ENCODE peak calls at places on chromosomes 2 and 18, in four cellular contexts. One of them, this sample, is unnamed.

GRCh38 chr18:68778280-68778875 is 19.5 kb upstream of the CCDC102B start:
- DNase-seq in endodermal cell: no peak
- DNase-seq in fibroblast of mammary gland: no peak
- DNase-seq in body of pancreas: no peak
- DNase-seq in this sample: no peak

GRCh38 chr2:120203341-120204021 is 19.7 kb downstream of the TMEM185B start:
- DNase-seq in fibroblast of mammary gland: no peak
- DNase-seq in body of pancreas: no peak
- DNase-seq in endodermal cell: peak
- DNase-seq in this sample: no peak

GRCh38 chr18:21300616-21301200 is 58.7 kb downstream of the GREB1L start:
- DNase-seq in endodermal cell: no peak
- DNase-seq in body of pancreas: no peak
- DNase-seq in fibroblast of mammary gland: no peak
- DNase-seq in this sample: no peak

GRCh38 chr2:239265681-239266435 is 135.0 kb downstream of the HDAC4 start:
- DNase-seq in fibroblast of mammary gland: no peak
- DNase-seq in body of pancreas: no peak
- DNase-seq in endodermal cell: no peak
- DNase-seq in this sample: no peak

GRCh38 chr2:219001577-219002394 is 8.6 kb upstream of the CRYBA2 start:
- DNase-seq in fibroblast of mammary gland: no peak
- DNase-seq in body of pancreas: peak
- DNase-seq in endodermal cell: peak
- DNase-seq in this sample: no peak

GRCh38 chr2:37829202-37829601 is 95.9 kb upstream of the RMDN2 start:
- DNase-seq in fibroblast of mammary gland: peak
- DNase-seq in body of pancreas: no peak
- DNase-seq in endodermal cell: no peak
- DNase-seq in this sample: peak

GRCh38 chr18:8988262-8988871 is 114.1 kb upstream of the NDUFV2 start:
- DNase-seq in endodermal cell: peak
- DNase-seq in body of pancreas: peak
- DNase-seq in fibroblast of mammary gland: peak
- DNase-seq in this sample: peak

GRCh38 chr2:237714690-237715458 is 83.7 kb upstream of the RBM44 start:
- DNase-seq in endodermal cell: no peak
- DNase-seq in fibroblast of mammary gland: no peak
- DNase-seq in body of pancreas: no peak
- DNase-seq in this sample: peak

GRCh38 chr2:96470636-96471035 is 34.5 kb downstream of the NEURL3 start:
- DNase-seq in fibroblast of mammary gland: peak
- DNase-seq in endodermal cell: peak
- DNase-seq in body of pancreas: peak
- DNase-seq in this sample: no peak

GRCh38 chr2:45354776-45355175 is 256.3 kb downstream of the SRBD1 start:
- DNase-seq in endodermal cell: no peak
- DNase-seq in body of pancreas: no peak
- DNase-seq in fibroblast of mammary gland: no peak
- DNase-seq in this sample: no peak

GRCh38 chr2:227436436-227436835 is 35.5 kb upstream of the AGFG1 start:
- DNase-seq in endodermal cell: no peak
- DNase-seq in body of pancreas: no peak
- DNase-seq in fibroblast of mammary gland: no peak
- DNase-seq in this sample: no peak

GRCh38 chr18:31203086-31203793 is 40.6 kb upstream of the DSC1 start:
- DNase-seq in body of pancreas: peak
- DNase-seq in fibroblast of mammary gland: no peak
- DNase-seq in endodermal cell: no peak
- DNase-seq in this sample: no peak

GRCh38 chr2:203603451-203604389 is 68.6 kb upstream of the RAPH1 start:
- DNase-seq in fibroblast of mammary gland: peak
- DNase-seq in body of pancreas: no peak
- DNase-seq in endodermal cell: no peak
- DNase-seq in this sample: no peak

DNA sequence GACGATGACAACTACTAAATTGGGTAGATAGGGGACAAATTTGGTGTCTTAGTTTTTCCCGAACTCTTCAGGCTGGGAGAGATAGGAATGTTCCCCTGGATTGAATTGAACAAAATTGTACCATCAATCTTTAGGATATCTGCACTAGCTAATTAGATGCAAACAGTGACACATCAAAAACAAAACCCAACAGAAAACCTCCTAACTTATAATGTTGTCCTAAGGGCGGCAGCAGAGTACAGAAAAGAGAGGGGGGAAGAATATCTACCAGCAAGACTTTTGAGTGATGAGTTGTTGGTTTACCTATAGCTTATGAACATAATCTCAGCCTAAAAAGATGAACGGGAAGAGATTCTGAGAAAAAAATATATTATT is 342.9 kb downstream of the INSIG2 start:
- DNase-seq in body of pancreas: no peak
- DNase-seq in fibroblast of mammary gland: no peak
- DNase-seq in endodermal cell: no peak
- DNase-seq in this sample: no peak
- TF ChIP-seq CTCF in body of pancreas: no peak
- TF ChIP-seq CTCF in fibroblast of mammary gland: peak
- TF ChIP-seq CTCF in endodermal cell: peak
- TF ChIP-seq CTCF in this sample: peak

GRCh38 chr2:32930436-32930835 is 16.3 kb upstream of the LTBP1 start:
- DNase-seq in body of pancreas: no peak
- DNase-seq in fibroblast of mammary gland: no peak
- DNase-seq in endodermal cell: no peak
- DNase-seq in this sample: no peak

GRCh38 chr2:32933756-32934095 is 13.0 kb upstream of the LTBP1 start:
- DNase-seq in fibroblast of mammary gland: no peak
- DNase-seq in endodermal cell: no peak
- DNase-seq in body of pancreas: no peak
- DNase-seq in this sample: no peak

GRCh38 chr2:32931945-32932709 is 14.6 kb upstream of the LTBP1 start:
- DNase-seq in endodermal cell: peak
- DNase-seq in fibroblast of mammary gland: no peak
- DNase-seq in body of pancreas: no peak
- DNase-seq in this sample: no peak

GRCh38 chr2:32932825-32933755 is 13.7 kb upstream of the LTBP1 start:
- DNase-seq in body of pancreas: no peak
- DNase-seq in fibroblast of mammary gland: no peak
- DNase-seq in endodermal cell: no peak
- DNase-seq in this sample: no peak

DNA sequence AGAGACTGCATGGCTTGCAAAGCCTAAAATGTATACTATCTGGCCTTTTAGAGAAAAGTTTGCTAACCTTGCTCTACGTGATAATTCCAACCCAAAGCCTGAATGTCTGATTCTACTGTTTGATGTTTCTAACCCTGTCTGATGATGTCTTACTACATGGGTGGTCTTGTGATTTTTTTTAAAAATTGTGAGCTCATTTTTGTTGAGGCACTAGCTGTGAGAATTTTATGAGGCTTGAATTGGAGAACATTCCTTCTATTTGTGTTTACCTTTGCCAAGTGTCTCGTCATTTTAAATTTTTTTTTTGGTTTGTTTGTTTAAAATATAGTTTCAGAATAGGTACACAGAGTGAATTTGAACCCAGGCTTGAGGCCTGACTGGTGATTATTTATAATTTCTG is 15.2 kb upstream of the LTBP1 start:
- DNase-seq in endodermal cell: no peak
- DNase-seq in fibroblast of mammary gland: no peak
- DNase-seq in body of pancreas: no peak
- DNase-seq in this sample: no peak
- H3K4me3 ChIP-seq in endodermal cell: no peak
- H3K4me3 ChIP-seq in fibroblast of mammary gland: no peak
- H3K4me3 ChIP-seq in body of pancreas: no peak
- H3K4me3 ChIP-seq in this sample: no peak

GRCh38 chr18:57640236-57640635 is 18.6 kb upstream of the NARS1 start:
- DNase-seq in body of pancreas: no peak
- DNase-seq in fibroblast of mammary gland: no peak
- DNase-seq in endodermal cell: no peak
- DNase-seq in this sample: no peak

GRCh38 chr18:57640749-57641148 is 19.1 kb upstream of the NARS1 start:
- DNase-seq in fibroblast of mammary gland: no peak
- DNase-seq in body of pancreas: no peak
- DNase-seq in endodermal cell: no peak
- DNase-seq in this sample: no peak

GRCh38 chr18:57649536-57650495 is 28.2 kb upstream of the NARS1 start:
- DNase-seq in body of pancreas: no peak
- DNase-seq in endodermal cell: no peak
- DNase-seq in fibroblast of mammary gland: peak
- DNase-seq in this sample: no peak

GRCh38 chr18:57648414-57648813 is 26.8 kb upstream of the NARS1 start:
- DNase-seq in fibroblast of mammary gland: no peak
- DNase-seq in body of pancreas: no peak
- DNase-seq in endodermal cell: no peak
- DNase-seq in this sample: no peak

GRCh38 chr18:57644540-57644939 is 22.9 kb upstream of the NARS1 start:
- DNase-seq in body of pancreas: no peak
- DNase-seq in fibroblast of mammary gland: peak
- DNase-seq in endodermal cell: no peak
- DNase-seq in this sample: peak
- TF ChIP-seq CTCF in body of pancreas: no peak
- TF ChIP-seq CTCF in fibroblast of mammary gland: peak
- TF ChIP-seq CTCF in endodermal cell: peak
- TF ChIP-seq CTCF in this sample: no peak

GRCh38 chr2:188956290-188956689 is 17.9 kb upstream of the COL3A1 start:
- DNase-seq in body of pancreas: no peak
- DNase-seq in endodermal cell: no peak
- DNase-seq in fibroblast of mammary gland: no peak
- DNase-seq in this sample: no peak
- H3K4me3 ChIP-seq in body of pancreas: no peak
- H3K4me3 ChIP-seq in endodermal cell: no peak
- H3K4me3 ChIP-seq in fibroblast of mammary gland: no peak
- H3K4me3 ChIP-seq in this sample: no peak

GRCh38 chr18:1917141-1917540 is 654.2 kb downstream of the METTL4 start:
- DNase-seq in endodermal cell: no peak
- DNase-seq in fibroblast of mammary gland: no peak
- DNase-seq in body of pancreas: no peak
- DNase-seq in this sample: no peak

GRCh38 chr18:1914489-1914888 is 656.8 kb downstream of the METTL4 start:
- DNase-seq in body of pancreas: no peak
- DNase-seq in endodermal cell: peak
- DNase-seq in fibroblast of mammary gland: no peak
- DNase-seq in this sample: no peak

DNA sequence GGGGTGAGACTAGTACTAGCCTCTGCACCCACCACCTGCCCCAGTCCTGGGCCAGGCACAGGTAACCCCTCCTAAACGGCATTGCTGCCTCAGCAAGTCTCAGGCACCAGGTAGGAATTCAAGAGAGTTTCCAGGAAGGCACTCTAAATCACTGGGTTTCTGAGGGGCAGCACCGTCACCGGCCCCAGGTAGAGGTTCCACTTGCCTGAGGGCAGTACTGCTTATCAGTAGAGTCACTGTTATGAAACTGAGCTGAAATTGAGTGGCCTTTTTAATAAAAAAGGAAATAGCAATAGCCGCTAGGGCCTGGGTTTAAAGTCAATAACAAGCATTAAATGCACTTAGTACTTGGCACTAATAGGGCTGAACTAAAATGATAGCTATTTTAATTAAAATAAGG is 653.8 kb downstream of the METTL4 start:
- DNase-seq in fibroblast of mammary gland: no peak
- DNase-seq in body of pancreas: no peak
- DNase-seq in endodermal cell: no peak
- DNase-seq in this sample: no peak
- TF ChIP-seq CTCF in fibroblast of mammary gland: no peak
- TF ChIP-seq CTCF in body of pancreas: no peak
- TF ChIP-seq CTCF in endodermal cell: no peak
- TF ChIP-seq CTCF in this sample: no peak

DNA sequence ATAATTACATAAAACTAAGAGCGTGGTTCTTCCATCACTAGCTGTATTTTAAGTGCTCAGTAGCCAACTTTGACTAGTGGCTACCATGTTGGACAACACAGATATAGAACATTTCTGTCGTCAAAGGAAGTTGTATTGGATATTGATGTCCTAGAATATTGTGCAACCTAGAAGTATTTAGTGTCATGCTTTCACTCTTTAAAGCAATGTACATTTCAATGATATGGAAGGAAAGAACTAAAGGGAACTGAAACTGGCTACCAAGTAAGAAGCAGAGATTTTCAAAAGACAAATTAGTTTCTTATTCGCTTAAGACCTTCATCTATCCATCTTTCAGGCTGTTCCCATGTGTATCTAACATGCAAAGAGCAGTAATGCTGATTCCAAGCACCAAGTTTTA is 85.4 kb upstream of the EML6 start:
- DNase-seq in body of pancreas: no peak
- DNase-seq in endodermal cell: no peak
- DNase-seq in fibroblast of mammary gland: no peak
- DNase-seq in this sample: no peak
- H3K4me3 ChIP-seq in body of pancreas: no peak
- H3K4me3 ChIP-seq in endodermal cell: no peak
- H3K4me3 ChIP-seq in fibroblast of mammary gland: no peak
- H3K4me3 ChIP-seq in this sample: no peak

GRCh38 chr2:112880081-112880531 is 30.9 kb upstream of the IL37 start:
- DNase-seq in body of pancreas: no peak
- DNase-seq in endodermal cell: no peak
- DNase-seq in fibroblast of mammary gland: peak
- DNase-seq in this sample: no peak

GRCh38 chr2:112883669-112884068 is 27.3 kb upstream of the IL37 start:
- DNase-seq in body of pancreas: no peak
- DNase-seq in endodermal cell: no peak
- DNase-seq in fibroblast of mammary gland: no peak
- DNase-seq in this sample: no peak

GRCh38 chr2:112879491-112880041 is 31.4 kb upstream of the IL37 start:
- DNase-seq in fibroblast of mammary gland: no peak
- DNase-seq in endodermal cell: no peak
- DNase-seq in body of pancreas: no peak
- DNase-seq in this sample: no peak

GRCh38 chr2:112881217-112882000 is 29.6 kb upstream of the IL37 start:
- DNase-seq in endodermal cell: no peak
- DNase-seq in body of pancreas: no peak
- DNase-seq in fibroblast of mammary gland: peak
- DNase-seq in this sample: peak

DNA sequence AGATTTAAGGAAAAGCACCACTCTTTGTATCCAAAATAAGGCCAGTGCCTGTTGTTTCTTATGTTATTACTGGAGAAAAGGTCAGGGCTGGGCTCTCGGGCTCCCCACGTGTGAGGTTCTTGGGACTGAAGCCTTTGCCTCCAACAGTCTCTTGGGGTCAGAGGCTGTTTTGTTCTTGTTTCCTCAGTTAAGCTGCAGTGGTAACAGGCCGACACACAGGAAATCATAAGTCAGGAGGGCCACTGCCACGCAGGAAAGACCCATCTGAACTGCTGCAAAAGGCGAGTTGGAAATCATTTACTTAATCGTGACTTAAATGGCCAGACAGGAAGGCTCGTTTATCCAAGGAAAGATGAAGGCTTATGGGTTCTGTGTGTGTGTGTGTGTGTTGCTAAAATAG is 30.3 kb upstream of the IL37 start:
- DNase-seq in fibroblast of mammary gland: peak
- DNase-seq in endodermal cell: no peak
- DNase-seq in body of pancreas: no peak
- DNase-seq in this sample: no peak
- TF ChIP-seq CTCF in fibroblast of mammary gland: no peak
- TF ChIP-seq CTCF in endodermal cell: no peak
- TF ChIP-seq CTCF in body of pancreas: no peak
- TF ChIP-seq CTCF in this sample: no peak

GRCh38 chr18:62073461-62073860 is 113.4 kb downstream of the PIGN start:
- DNase-seq in fibroblast of mammary gland: no peak
- DNase-seq in body of pancreas: no peak
- DNase-seq in endodermal cell: no peak
- DNase-seq in this sample: no peak
- H3K4me3 ChIP-seq in fibroblast of mammary gland: no peak
- H3K4me3 ChIP-seq in body of pancreas: no peak
- H3K4me3 ChIP-seq in endodermal cell: no peak
- H3K4me3 ChIP-seq in this sample: no peak